ENCODE peak calls at places on chromosome 15, in six cellular contexts. One of them, this sample, is unnamed.

GRCh38 chr15:26974120-26974780 is 3.3 kb downstream of the GABRG3 start:
- DNase-seq in T1000: no peak
- DNase-seq in cardiac fibroblast: peak; percentile 15
- DNase-seq in fibroblast of lung: peak; percentile 48
- DNase-seq in SJSA1: no peak
- DNase-seq in anterior cingulate cortex: no peak
- DNase-seq in this sample: no peak

GRCh38 chr15:31376511-31376910 is 49.9 kb downstream of the KLF13 start:
- DNase-seq in cardiac fibroblast: no peak
- DNase-seq in fibroblast of lung: no peak
- DNase-seq in SJSA1: no peak
- DNase-seq in T1000: no peak
- DNase-seq in anterior cingulate cortex: no peak
- DNase-seq in this sample: no peak

GRCh38 chr15:77420610-77421369 is at the start of gene HMG20A:
- DNase-seq in cardiac fibroblast: peak; percentile 94
- DNase-seq in SJSA1: peak; percentile 99
- DNase-seq in anterior cingulate cortex: peak; percentile 46
- DNase-seq in T1000: peak; percentile 63
- DNase-seq in fibroblast of lung: peak; percentile 88
- DNase-seq in this sample: peak; percentile 51

GRCh38 chr15:77580991-77581682 is 51.6 kb downstream of the LINGO1 start:
- DNase-seq in T1000: no peak
- DNase-seq in fibroblast of lung: peak; percentile 15
- DNase-seq in SJSA1: no peak
- DNase-seq in cardiac fibroblast: no peak
- DNase-seq in anterior cingulate cortex: peak; percentile 65
- DNase-seq in this sample: peak; percentile 32

GRCh38 chr15:58957101-58957973 is 23.9 kb upstream of the SLTM start:
- DNase-seq in fibroblast of lung: peak; percentile 36
- DNase-seq in cardiac fibroblast: peak; percentile 77
- DNase-seq in anterior cingulate cortex: peak; percentile 10
- DNase-seq in T1000: peak; percentile 30
- DNase-seq in SJSA1: peak; percentile 50
- DNase-seq in this sample: peak; percentile 7

GRCh38 chr15:38886315-38887163 is 321.9 kb upstream of the RASGRP1 start:
- DNase-seq in SJSA1: peak; percentile 39
- DNase-seq in fibroblast of lung: peak; percentile 76
- DNase-seq in cardiac fibroblast: peak; percentile 93
- DNase-seq in anterior cingulate cortex: no peak
- DNase-seq in T1000: no peak
- DNase-seq in this sample: no peak

GRCh38 chr15:48475600-48476395 is 144.6 kb downstream of the DUT start:
- DNase-seq in T1000: no peak
- DNase-seq in cardiac fibroblast: no peak
- DNase-seq in SJSA1: no peak
- DNase-seq in anterior cingulate cortex: no peak
- DNase-seq in fibroblast of lung: peak; percentile 30
- DNase-seq in this sample: no peak

GRCh38 chr15:99076555-99077308 is 28.1 kb upstream of the SYNM start:
- DNase-seq in anterior cingulate cortex: no peak
- DNase-seq in T1000: peak; percentile 53
- DNase-seq in fibroblast of lung: peak; percentile 78
- DNase-seq in SJSA1: peak; percentile 85
- DNase-seq in cardiac fibroblast: peak; percentile 88
- DNase-seq in this sample: peak; percentile 16